ENCODE peak calls at places on chromosomes 13 and 19, in five cellular contexts. Z, U, V, I and W are unnamed samples.

GRCh38 chr13:80462567-80462966 is 121.6 kb upstream of the SPRY2 start:
- DNase-seq in Z (no peak), U (no peak), V (no peak), I (no peak), W (no peak)

GRCh38 chr13:33140161-33140560 is 123.9 kb downstream of the KL start:
- DNase-seq in Z (no peak), U (no peak), V (no peak), I (no peak), W (no peak)

GRCh38 chr19:19550972-19551861 is 13.2 kb downstream of the CILP2 start:
- DNase-seq in Z (no peak), U (no peak), V (no peak), I (no peak), W (no peak)

GRCh38 chr13:34246511-34246910 is 428.6 kb downstream of the RFC3 start:
- DNase-seq in Z (no peak), U (no peak), V (no peak), I (no peak), W (no peak)

GRCh38 chr13:84655677-84656076 is 773.4 kb upstream of the SLITRK1 start:
- DNase-seq in Z (no peak), U (no peak), V (no peak), I (no peak), W (no peak)

GRCh38 chr19:10603084-10603872 is 16.2 kb upstream of the AP1M2 start:
- DNase-seq in Z (no peak), U (no peak), V (peak), I (peak), W (no peak)

GRCh38 chr13:99617474-99618255 is 116.4 kb downstream of the TM9SF2 start:
- DNase-seq in Z (peak), U (peak), V (no peak), I (peak), W (peak)

GRCh38 chr13:33310245-33311038 is 24.9 kb upstream of the STARD13 start:
- DNase-seq in Z (no peak), U (no peak), V (no peak), I (no peak), W (no peak)

GRCh38 chr19:8826371-8826770 is 5.7 kb downstream of the ZNF558 start:
- DNase-seq in Z (no peak), U (no peak), V (no peak), I (no peak), W (no peak)

GRCh38 chr13:82657471-82657870 is 1224.8 kb downstream of the SLITRK1 start:
- DNase-seq in Z (no peak), U (no peak), V (no peak), I (no peak), W (no peak)

GRCh38 chr19:41807176-41807575 is 10.8 kb downstream of the CEACAM3 start:
- DNase-seq in Z (no peak), U (no peak), V (no peak), I (no peak), W (no peak)

GRCh38 chr19:31908486-31909255 is 436.7 kb upstream of the ZNF507 start:
- DNase-seq in Z (no peak), U (no peak), V (no peak), I (no peak), W (no peak)

GRCh38 chr19:21202865-21203494 is 61.1 kb downstream of the ZNF431 start:
- DNase-seq in Z (peak), U (peak), V (peak), I (peak), W (peak)